ENCODE peak calls at places on chromosomes 6 and 20, in five cellular contexts. One of them, this sample, is unnamed.
A peak's percentile ranks its signal among the peaks of the same experiment; 100 is the strongest.

GRCh38 chr20:1664911-1665310 is 7.3 kb upstream of the SIRPG start:
- DNase-seq in aorta: no peak
- DNase-seq in Caco-2: no peak
- DNase-seq in cardiac muscle cell: no peak
- DNase-seq in CD8-positive, alpha-beta memory T cell: peak; percentile 73
- DNase-seq in this sample: no peak

GRCh38 chr6:53112404-53112803 is 36.2 kb downstream of the GCM1 start:
- DNase-seq in Caco-2: peak; percentile 61
- DNase-seq in cardiac muscle cell: no peak
- DNase-seq in aorta: no peak
- DNase-seq in CD8-positive, alpha-beta memory T cell: no peak
- DNase-seq in this sample: no peak

GRCh38 chr6:138349891-138350290 is 27.8 kb upstream of the SMIM28 start:
- DNase-seq in aorta: no peak
- DNase-seq in CD8-positive, alpha-beta memory T cell: no peak
- DNase-seq in Caco-2: no peak
- DNase-seq in cardiac muscle cell: no peak
- DNase-seq in this sample: no peak

GRCh38 chr6:89843070-89843469 is 13.4 kb downstream of the CASP8AP2 start:
- DNase-seq in cardiac muscle cell: no peak
- DNase-seq in aorta: no peak
- DNase-seq in Caco-2: no peak
- DNase-seq in CD8-positive, alpha-beta memory T cell: no peak
- DNase-seq in this sample: no peak

GRCh38 chr6:38136547-38136946 is 317.0 kb downstream of the ZFAND3 start:
- DNase-seq in cardiac muscle cell: no peak
- DNase-seq in CD8-positive, alpha-beta memory T cell: no peak
- DNase-seq in aorta: no peak
- DNase-seq in Caco-2: no peak
- DNase-seq in this sample: no peak

GRCh38 chr6:87660226-87660886 is 41.7 kb downstream of the AKIRIN2 start:
- DNase-seq in cardiac muscle cell: no peak
- DNase-seq in aorta: no peak
- DNase-seq in Caco-2: no peak
- DNase-seq in CD8-positive, alpha-beta memory T cell: no peak
- DNase-seq in this sample: no peak

GRCh38 chr20:10651227-10651990 is 22.4 kb downstream of the JAG1 start:
- DNase-seq in cardiac muscle cell: no peak
- DNase-seq in aorta: no peak
- DNase-seq in CD8-positive, alpha-beta memory T cell: no peak
- DNase-seq in Caco-2: no peak
- DNase-seq in this sample: no peak

GRCh38 chr20:1440024-1440423 is 26.6 kb downstream of the NSFL1C start:
- DNase-seq in CD8-positive, alpha-beta memory T cell: no peak
- DNase-seq in Caco-2: no peak
- DNase-seq in cardiac muscle cell: no peak
- DNase-seq in aorta: no peak
- DNase-seq in this sample: no peak

GRCh38 chr20:46400828-46401477 is 5.5 kb downstream of the ELMO2 start:
- DNase-seq in aorta: no peak
- DNase-seq in cardiac muscle cell: no peak
- DNase-seq in Caco-2: no peak
- DNase-seq in CD8-positive, alpha-beta memory T cell: peak; percentile 82
- DNase-seq in this sample: no peak

GRCh38 chr20:2822073-2822472 is 5.9 kb downstream of the TMEM239 start:
- DNase-seq in CD8-positive, alpha-beta memory T cell: peak; percentile 73
- DNase-seq in aorta: no peak
- DNase-seq in Caco-2: no peak
- DNase-seq in cardiac muscle cell: no peak
- DNase-seq in this sample: no peak

GRCh38 chr6:113879186-113880096 is 22.3 kb downstream of the MARCKS start:
- DNase-seq in aorta: no peak
- DNase-seq in CD8-positive, alpha-beta memory T cell: no peak
- DNase-seq in cardiac muscle cell: peak; percentile 70
- DNase-seq in Caco-2: peak; percentile 60
- DNase-seq in this sample: no peak

GRCh38 chr6:130409394-130410095 is 43.7 kb downstream of the TMEM200A start:
- DNase-seq in Caco-2: no peak
- DNase-seq in aorta: no peak
- DNase-seq in cardiac muscle cell: no peak
- DNase-seq in CD8-positive, alpha-beta memory T cell: no peak
- DNase-seq in this sample: no peak

GRCh38 chr6:35973670-35974222 is 50.7 kb downstream of the SLC26A8 start:
- DNase-seq in CD8-positive, alpha-beta memory T cell: no peak
- DNase-seq in cardiac muscle cell: no peak
- DNase-seq in Caco-2: peak; percentile 64
- DNase-seq in aorta: no peak
- DNase-seq in this sample: no peak

GRCh38 chr20:2576317-2576727 is 39.9 kb downstream of the TMC2 start:
- DNase-seq in aorta: no peak
- DNase-seq in cardiac muscle cell: no peak
- DNase-seq in CD8-positive, alpha-beta memory T cell: no peak
- DNase-seq in Caco-2: no peak
- DNase-seq in this sample: no peak

GRCh38 chr20:37915800-37916570 is 13.1 kb downstream of the VSTM2L start:
- DNase-seq in aorta: no peak
- DNase-seq in Caco-2: peak; percentile 48
- DNase-seq in CD8-positive, alpha-beta memory T cell: no peak
- DNase-seq in cardiac muscle cell: peak; percentile 66
- DNase-seq in this sample: no peak

GRCh38 chr20:50190251-50191064 is at the start of gene CEBPB:
- DNase-seq in Caco-2: peak; percentile 96
- DNase-seq in CD8-positive, alpha-beta memory T cell: peak; percentile 83
- DNase-seq in aorta: peak; percentile 94
- DNase-seq in cardiac muscle cell: peak; percentile 91
- DNase-seq in this sample: peak; percentile 73

GRCh38 chr6:88519227-88520019 is 353.3 kb upstream of the CNR1 start:
- DNase-seq in Caco-2: no peak
- DNase-seq in aorta: no peak
- DNase-seq in CD8-positive, alpha-beta memory T cell: no peak
- DNase-seq in cardiac muscle cell: peak; percentile 7
- DNase-seq in this sample: no peak

GRCh38 chr20:47233333-47234188 is 122.9 kb downstream of the ZMYND8 start:
- DNase-seq in aorta: no peak
- DNase-seq in CD8-positive, alpha-beta memory T cell: no peak
- DNase-seq in cardiac muscle cell: no peak
- DNase-seq in Caco-2: no peak
- DNase-seq in this sample: no peak

GRCh38 chr6:96963809-96964208 is 39.3 kb downstream of the KLHL32 start:
- DNase-seq in cardiac muscle cell: no peak
- DNase-seq in CD8-positive, alpha-beta memory T cell: no peak
- DNase-seq in Caco-2: no peak
- DNase-seq in aorta: no peak
- DNase-seq in this sample: no peak

GRCh38 chr6:135088818-135089809 is 34.5 kb upstream of the HBS1L start:
- DNase-seq in aorta: no peak
- DNase-seq in Caco-2: no peak
- DNase-seq in CD8-positive, alpha-beta memory T cell: peak; percentile 20
- DNase-seq in cardiac muscle cell: no peak
- DNase-seq in this sample: peak; percentile 1

GRCh38 chr20:63053430-63054102 is 46.8 kb upstream of the BHLHE23 start:
- DNase-seq in CD8-positive, alpha-beta memory T cell: no peak
- DNase-seq in cardiac muscle cell: no peak
- DNase-seq in Caco-2: no peak
- DNase-seq in aorta: peak; percentile 10
- DNase-seq in this sample: no peak

GRCh38 chr6:137738197-137738596 is 128.9 kb upstream of the TNFAIP3 start:
- DNase-seq in cardiac muscle cell: no peak
- DNase-seq in aorta: no peak
- DNase-seq in CD8-positive, alpha-beta memory T cell: no peak
- DNase-seq in Caco-2: no peak
- DNase-seq in this sample: no peak

DNA sequence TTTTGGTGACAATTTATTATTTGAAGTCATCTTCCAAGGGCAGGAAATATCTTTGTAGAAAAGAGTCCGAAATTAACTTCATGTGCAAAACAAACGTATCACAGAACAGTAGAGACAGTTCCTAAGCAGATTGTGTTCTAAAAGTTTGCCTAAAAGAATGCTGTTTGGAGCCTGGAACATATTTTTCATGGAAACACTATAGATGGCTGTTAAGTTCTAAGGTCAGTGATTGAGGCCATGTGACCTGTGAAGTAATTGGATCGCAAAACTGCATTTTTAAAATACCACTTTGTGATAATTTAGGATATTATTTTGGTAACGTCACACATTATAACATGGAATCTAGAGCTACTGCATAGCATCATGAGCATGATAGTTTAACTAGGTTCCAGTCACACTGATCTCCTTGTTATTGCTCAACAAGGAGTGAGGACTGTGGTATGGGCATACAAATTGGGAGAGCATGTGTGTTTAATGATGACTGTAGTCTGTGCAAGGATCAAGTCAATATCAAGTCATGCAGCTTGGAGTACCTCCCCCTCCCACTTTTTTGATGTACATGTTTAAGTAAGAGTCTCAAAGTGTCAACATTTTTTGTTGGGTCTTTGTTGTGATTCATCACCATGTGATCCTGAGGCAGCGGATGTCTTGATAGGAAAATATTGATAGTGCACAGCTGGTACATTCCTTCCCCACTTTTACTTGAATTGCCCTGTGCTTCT is 609.3 kb upstream of the CITED2 start:
- DNase-seq in Caco-2: no peak
- DNase-seq in cardiac muscle cell: no peak
- DNase-seq in aorta: no peak
- DNase-seq in CD8-positive, alpha-beta memory T cell: no peak
- DNase-seq in this sample: no peak
- H3K4me1 ChIP-seq in Caco-2: peaks cover 38% of the 10 kb centered on the region
- H3K4me1 ChIP-seq in cardiac muscle cell: peaks cover 28% of the 10 kb centered on the region
- H3K4me1 ChIP-seq in aorta: peaks cover 5% of the 10 kb centered on the region
- H3K4me1 ChIP-seq in CD8-positive, alpha-beta memory T cell: no peaks in the 10 kb centered on the region
- H3K4me1 ChIP-seq in this sample: peaks cover 2% of the 10 kb centered on the region

GRCh38 chr20:32574296-32575226 is 10.6 kb downstream of the NOL4L start:
- DNase-seq in cardiac muscle cell: no peak
- DNase-seq in Caco-2: no peak
- DNase-seq in CD8-positive, alpha-beta memory T cell: no peak
- DNase-seq in aorta: peak; percentile 73
- DNase-seq in this sample: no peak
- H3K27me3 ChIP-seq in cardiac muscle cell: no peaks in the 10 kb centered on the region
- H3K27me3 ChIP-seq in Caco-2: no peaks in the 10 kb centered on the region
- H3K27me3 ChIP-seq in CD8-positive, alpha-beta memory T cell: no peaks in the 10 kb centered on the region
- H3K27me3 ChIP-seq in aorta: no peaks in the 10 kb centered on the region
- H3K27me3 ChIP-seq in this sample: no peaks in the 10 kb centered on the region

DNA sequence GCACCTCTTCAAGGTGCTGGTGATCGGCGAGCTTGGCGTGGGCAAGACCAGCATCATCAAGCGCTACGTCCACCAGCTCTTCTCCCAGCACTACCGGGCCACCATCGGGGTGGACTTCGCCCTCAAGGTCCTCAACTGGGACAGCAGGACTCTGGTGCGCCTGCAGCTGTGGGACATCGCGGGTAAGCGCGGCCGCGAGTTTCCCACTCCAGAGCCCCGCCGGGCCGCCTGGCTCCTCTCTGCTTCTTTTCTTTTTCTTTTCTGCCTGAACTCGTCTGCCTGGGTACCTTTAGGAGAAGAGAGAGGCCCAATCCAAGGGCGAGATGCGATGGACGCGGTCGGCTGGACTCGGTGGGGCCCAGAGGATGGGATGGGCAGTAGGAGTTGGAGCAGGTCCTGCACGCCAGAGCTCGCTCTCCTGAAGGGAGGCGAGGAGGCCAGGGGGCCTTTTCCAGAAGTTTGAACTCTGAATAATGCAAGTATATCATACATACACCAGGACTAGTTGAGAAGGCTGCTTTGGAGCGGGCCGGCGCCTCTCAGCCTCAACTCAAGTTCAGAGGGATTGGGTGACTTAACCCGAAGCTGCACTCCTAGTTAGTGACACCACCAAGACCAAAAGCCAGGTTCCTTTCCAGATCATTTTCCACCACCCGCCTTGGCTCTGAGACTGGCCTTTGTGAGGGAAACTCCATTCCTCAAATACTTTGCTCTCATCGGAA is 468 bp downstream of the RAB32 start:
- DNase-seq in CD8-positive, alpha-beta memory T cell: no peak
- DNase-seq in cardiac muscle cell: peak; percentile 29
- DNase-seq in aorta: no peak
- DNase-seq in Caco-2: peak; percentile 63
- DNase-seq in this sample: no peak
- H3K4me3 ChIP-seq in CD8-positive, alpha-beta memory T cell: no peak overlapping the region
- H3K4me3 ChIP-seq in cardiac muscle cell: peak overlapping the region; percentile 43
- H3K4me3 ChIP-seq in aorta: peak overlapping the region; percentile 64
- H3K4me3 ChIP-seq in Caco-2: peak overlapping the region; percentile 87
- H3K4me3 ChIP-seq in this sample: peak overlapping the region; percentile 86

GRCh38 chr6:44050872-44051421 is 76.3 kb downstream of the MRPL14 start:
- DNase-seq in Caco-2: peak; percentile 26
- DNase-seq in cardiac muscle cell: no peak
- DNase-seq in CD8-positive, alpha-beta memory T cell: no peak
- DNase-seq in aorta: peak; percentile 50
- DNase-seq in this sample: no peak

GRCh38 chr6:44048277-44048676 is 79.0 kb downstream of the MRPL14 start:
- DNase-seq in CD8-positive, alpha-beta memory T cell: no peak
- DNase-seq in Caco-2: no peak
- DNase-seq in cardiac muscle cell: no peak
- DNase-seq in aorta: peak; percentile 29
- DNase-seq in this sample: no peak

GRCh38 chr6:44049989-44050871 is 77.0 kb downstream of the MRPL14 start:
- DNase-seq in aorta: peak; percentile 12
- DNase-seq in cardiac muscle cell: no peak
- DNase-seq in Caco-2: no peak
- DNase-seq in CD8-positive, alpha-beta memory T cell: no peak
- DNase-seq in this sample: no peak

GRCh38 chr6:44047801-44048200 is 79.5 kb downstream of the MRPL14 start:
- DNase-seq in cardiac muscle cell: no peak
- DNase-seq in aorta: peak; percentile 4
- DNase-seq in CD8-positive, alpha-beta memory T cell: no peak
- DNase-seq in Caco-2: no peak
- DNase-seq in this sample: no peak

GRCh38 chr6:44049163-44049988 is 77.9 kb downstream of the MRPL14 start:
- DNase-seq in Caco-2: peak; percentile 21
- DNase-seq in aorta: peak; percentile 36
- DNase-seq in cardiac muscle cell: no peak
- DNase-seq in CD8-positive, alpha-beta memory T cell: no peak
- DNase-seq in this sample: no peak
- H3K4me1 ChIP-seq in Caco-2: peaks cover 7% of the 10 kb centered on the region
- H3K4me1 ChIP-seq in aorta: no peaks in the 10 kb centered on the region
- H3K4me1 ChIP-seq in cardiac muscle cell: peaks cover 21% of the 10 kb centered on the region
- H3K4me1 ChIP-seq in CD8-positive, alpha-beta memory T cell: no peaks in the 10 kb centered on the region
- H3K4me1 ChIP-seq in this sample: peaks cover 4% of the 10 kb centered on the region

GRCh38 chr20:36098364-36098763 is 56.2 kb upstream of the EPB41L1 start:
- DNase-seq in Caco-2: no peak
- DNase-seq in aorta: peak; percentile 72
- DNase-seq in cardiac muscle cell: no peak
- DNase-seq in CD8-positive, alpha-beta memory T cell: no peak
- DNase-seq in this sample: no peak
- H3K27me3 ChIP-seq in Caco-2: no peaks in the 10 kb centered on the region
- H3K27me3 ChIP-seq in aorta: no peaks in the 10 kb centered on the region
- H3K27me3 ChIP-seq in cardiac muscle cell: peaks cover 5% of the 10 kb centered on the region
- H3K27me3 ChIP-seq in CD8-positive, alpha-beta memory T cell: no peaks in the 10 kb centered on the region
- H3K27me3 ChIP-seq in this sample: peaks cover 60% of the 10 kb centered on the region

This sample was measured in iPS DF 6.9.